ENCODE peak calls at places on chromosomes 11 and 22, in seven cellular contexts. K is HepG2, R is neural progenitor cell, V is IMR-90, A is MM.1S, I is PC-9, P is K562. D is an unnamed sample.

GRCh38 chr11:121723261-121723741 is 270.5 kb upstream of the SORL1-AS1 start:
- DNase-seq in P (no peak), R (peak; percentile 37), A (no peak), V (no peak), I (no peak), K (no peak), D (peak; percentile 52)

GRCh38 chr11:29159552-29160465 is 857.0 kb downstream of the KCNA4 start:
- DNase-seq in K (peak; percentile 20), P (peak; percentile 6), R (peak; percentile 82), I (peak; percentile 48), V (peak; percentile 90), A (peak; percentile 60), D (peak; percentile 59)

GRCh38 chr11:5967708-5968107 is 586 bp downstream of the OR56A5 start:
- DNase-seq in I (no peak), V (no peak), P (no peak), A (no peak), K (no peak), R (no peak), D (no peak)

GRCh38 chr11:68890490-68891231 is 13.0 kb downstream of the MRPL21 start:
- DNase-seq in K (no peak), V (peak; percentile 64), I (no peak), P (no peak), R (no peak), A (no peak), D (peak; percentile 82)

GRCh38 chr22:41915035-41915782 is at the start of gene SHISA8:
- DNase-seq in A (peak; percentile 42), R (peak; percentile 79), I (peak; percentile 47), P (no peak), K (no peak), V (peak; percentile 7), D (peak; percentile 12)

GRCh38 chr11:1163911-1164735 is 6.4 kb downstream of the MUC5AC start:
- DNase-seq in P (no peak), V (no peak), A (no peak), I (no peak), R (no peak), K (no peak), D (no peak)

GRCh38 chr22:46233231-46233630 is 16.9 kb downstream of the CDPF1 start:
- DNase-seq in V (peak; percentile 29), P (no peak), K (no peak), R (no peak), I (no peak), A (no peak), D (peak; percentile 23)

GRCh38 chr11:70558651-70559050 is 160.3 kb downstream of the CTTN start:
- DNase-seq in K (no peak), R (no peak), P (no peak), V (no peak), A (no peak), I (no peak), D (no peak)

GRCh38 chr11:115256326-115257197 is 247.7 kb downstream of the CADM1 start:
- DNase-seq in K (no peak), A (peak; percentile 88), P (no peak), V (no peak), I (no peak), R (no peak), D (no peak)

GRCh38 chr11:359181-359714 is 10.1 kb upstream of the B4GALNT4 start:
- DNase-seq in P (no peak), K (no peak), V (no peak), R (no peak), I (no peak), A (no peak), D (no peak)

GRCh38 chr11:11416917-11417316 is 63.9 kb upstream of the CSNK2A3 start:
- DNase-seq in K (no peak), V (peak; percentile 65), I (no peak), R (no peak), P (no peak), A (no peak), D (peak; percentile 69)

GRCh38 chr22:45077826-45078334 is 68.1 kb upstream of the PHF21B start:
- DNase-seq in K (no peak), P (no peak), V (no peak), A (no peak), R (no peak), I (no peak), D (no peak)

GRCh38 chr11:17413414-17414316 is 25.2 kb upstream of the KCNJ11 start:
- DNase-seq in R (no peak), P (no peak), A (no peak), I (no peak), K (peak; percentile 44), V (no peak), D (no peak)

GRCh38 chr11:35247863-35248262 is 108.9 kb downstream of the CD44 start:
- DNase-seq in K (no peak), I (no peak), R (no peak), A (no peak), V (no peak), P (no peak), D (no peak)

GRCh38 chr22:40631925-40632324 is 4.6 kb downstream of the MRTFA start:
- DNase-seq in V (no peak), A (no peak), I (no peak), P (no peak), K (no peak), R (peak; percentile 50), D (no peak)

GRCh38 chr22:44023404-44024287 is 456 bp upstream of the PARVB start:
- DNase-seq in P (peak; percentile 80), I (peak; percentile 30), R (peak; percentile 73), K (no peak), V (peak; percentile 12), A (peak; percentile 54), D (peak; percentile 30)

GRCh38 chr11:32210601-32211000 is 119.7 kb downstream of the RCN1 start:
- DNase-seq in A (no peak), I (no peak), K (no peak), V (peak; percentile 33), P (no peak), R (no peak), D (peak; percentile 64)

GRCh38 chr22:43882122-43882767 is 9.6 kb downstream of the PNPLA5 start:
- DNase-seq in K (no peak), A (no peak), V (no peak), I (no peak), R (no peak), P (no peak), D (no peak)

GRCh38 chr11:109132539-109132938 is 289.5 kb upstream of the C11orf87 start:
- DNase-seq in V (no peak), P (no peak), K (no peak), A (no peak), R (no peak), I (no peak), D (no peak)

GRCh38 chr11:23590909-23591308 is 730.6 kb upstream of the CCDC179 start:
- DNase-seq in P (no peak), K (no peak), V (no peak), I (no peak), R (no peak), A (no peak), D (no peak)

GRCh38 chr11:44304091-44305084 is 5.6 kb downstream of the ALX4 start:
- DNase-seq in V (no peak), R (peak; percentile 86), K (no peak), I (no peak), P (no peak), A (no peak), D (no peak)

GRCh38 chr11:94785509-94785908 is 17.4 kb downstream of the AMOTL1 start:
- DNase-seq in A (no peak), R (peak; percentile 28), I (no peak), P (no peak), K (no peak), V (no peak), D (no peak)

GRCh38 chr11:94780432-94780831 is 12.3 kb downstream of the AMOTL1 start:
- DNase-seq in A (peak; percentile 19), P (no peak), R (no peak), V (no peak), K (no peak), I (no peak), D (no peak)

GRCh38 chr11:94782446-94782845 is 14.3 kb downstream of the AMOTL1 start:
- DNase-seq in R (no peak), K (no peak), I (no peak), P (no peak), A (no peak), V (no peak), D (no peak)

GRCh38 chr11:94784884-94785283 is 16.7 kb downstream of the AMOTL1 start:
- DNase-seq in V (no peak), A (no peak), K (no peak), R (no peak), P (no peak), I (no peak), D (no peak)

DNA sequence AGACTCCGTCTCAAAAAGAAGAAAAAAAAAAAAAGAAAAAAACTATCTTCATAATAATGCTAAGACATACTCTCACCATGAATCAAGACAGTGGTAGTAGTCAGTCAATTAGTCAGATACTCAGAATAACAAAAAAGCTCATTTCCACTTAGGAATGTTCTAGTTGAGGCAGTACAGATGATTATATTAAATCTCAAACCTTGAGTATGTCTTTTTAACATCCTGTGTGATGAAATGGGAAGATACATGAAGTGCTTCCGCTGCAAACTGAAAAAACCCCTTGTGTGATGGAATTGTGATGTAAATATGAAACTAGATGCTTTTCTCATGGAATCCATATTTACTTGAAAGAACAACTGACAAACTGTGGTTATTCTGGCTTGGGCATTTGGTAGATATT is 13.7 kb downstream of the AMOTL1 start:
- DNase-seq in P (no peak), I (no peak), A (no peak), K (no peak), V (peak; percentile 85), R (no peak), D (peak; percentile 78)
- TF ChIP-seq CTCF in P (no peak), I (no peak), A (no peak), K (no peak), V (no peak), R (no peak), D (no peak)

DNA sequence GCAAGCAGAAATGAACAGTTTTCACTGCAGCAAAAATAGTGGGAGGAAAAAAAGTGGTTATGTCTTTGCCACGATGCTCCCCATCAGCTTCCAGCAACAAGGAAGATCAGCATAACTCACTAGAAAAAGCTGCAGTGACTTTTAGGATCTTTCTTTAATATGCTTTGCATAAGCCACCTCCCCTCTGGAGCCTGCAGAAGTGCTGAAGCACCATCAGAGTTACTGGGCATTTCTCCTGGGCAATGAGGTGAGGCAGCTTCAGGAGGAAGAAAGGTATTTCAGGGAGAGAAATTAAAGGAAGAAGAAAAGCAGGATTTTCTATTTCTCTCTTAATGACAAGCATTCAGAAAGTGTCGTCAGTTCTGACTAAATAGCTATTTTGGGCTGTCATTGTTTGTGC is 702.9 kb downstream of the DLG2 start:
- DNase-seq in P (no peak), V (no peak), R (peak; percentile 18), I (no peak), K (no peak), A (no peak), D (no peak)
- H2AFZ ChIP-seq in P (no peak overlapping the region), V (no peak overlapping the region), R (no peak overlapping the region), I (no peak overlapping the region), K (no peak overlapping the region), A (no peak overlapping the region), D (no peak overlapping the region)

GRCh38 chr11:2348986-2349385 is 28.1 kb upstream of the CD81 start:
- DNase-seq in P (no peak), K (no peak), I (no peak), V (peak; percentile 59), A (no peak), R (no peak), D (peak; percentile 64)
- TF ChIP-seq CTCF in P (no peak), K (no peak), I (no peak), V (no peak), A (no peak), R (no peak), D (no peak)

DNA sequence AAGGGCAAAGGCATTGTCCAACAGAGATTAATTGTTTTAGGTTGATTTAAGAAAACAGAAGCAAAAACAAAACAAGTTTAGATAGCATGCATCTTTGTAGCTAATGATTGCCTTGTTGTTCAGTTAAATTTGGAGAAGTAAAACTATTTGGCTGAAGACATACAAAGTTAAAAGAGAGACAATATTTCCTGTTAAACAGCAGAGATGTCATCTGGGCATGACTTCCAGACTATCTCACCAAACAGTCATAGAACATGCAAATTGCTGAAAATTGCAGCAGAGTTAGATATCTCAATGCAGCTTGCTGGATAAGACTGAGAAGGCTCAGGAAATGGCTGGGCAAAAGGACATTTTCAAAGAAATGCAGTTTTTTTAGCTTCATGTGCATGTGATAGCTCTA is 57.5 kb upstream of the PDGFD start:
- DNase-seq in A (no peak), R (no peak), P (no peak), K (no peak), I (no peak), V (no peak), D (no peak)
- H2AFZ ChIP-seq in A (no peak overlapping the region), R (no peak overlapping the region), P (no peak overlapping the region), K (no peak overlapping the region), I (no peak overlapping the region), V (no peak overlapping the region), D (no peak overlapping the region)

D was measured in astrocyte.